ENCODE peak calls at places on chromosome 20, in four cellular contexts. T is RWPE1, M is AG09319, A is bronchial epithelial cell. J is an unnamed sample.

GRCh38 chr20:7693761-7694160 is 246.5 kb downstream of the HAO1 start:
- DNase-seq in T (no peak), M (peak; percentile 16), A (no peak), J (no peak)

GRCh38 chr20:48422242-48422960 is 405.4 kb downstream of the PREX1 start:
- DNase-seq in T (no peak), M (no peak), A (no peak), J (no peak)

GRCh38 chr20:62752671-62753501 is 43.4 kb upstream of the MRGBP start:
- DNase-seq in T (no peak), M (no peak), A (no peak), J (no peak)

GRCh38 chr20:56580226-56580625 is 47.2 kb downstream of the FAM209B start:
- DNase-seq in T (no peak), M (no peak), A (no peak), J (no peak)

GRCh38 chr20:1786496-1786895 is 108.7 kb upstream of the SIRPA start:
- DNase-seq in T (no peak), M (no peak), A (no peak), J (no peak)

GRCh38 chr20:4971064-4971463 is 30.2 kb downstream of the SLC23A2 start:
- DNase-seq in T (no peak), M (no peak), A (no peak), J (no peak)

GRCh38 chr20:50694379-50695143 is 3.2 kb upstream of the RIPOR3 start:
- DNase-seq in T (no peak), M (no peak), A (peak; percentile 51), J (no peak)

GRCh38 chr20:25532971-25533391 is 52.4 kb downstream of the NINL start:
- DNase-seq in T (no peak), M (no peak), A (no peak), J (no peak)

GRCh38 chr20:20407891-20408805 is 40.2 kb downstream of the INSM1 start:
- DNase-seq in T (no peak), M (no peak), A (peak; percentile 15), J (peak; percentile 3)

GRCh38 chr20:51532577-51533191 is 9.8 kb downstream of the NFATC2 start:
- DNase-seq in T (no peak), M (no peak), A (no peak), J (no peak)

GRCh38 chr20:25541676-25542075 is 43.7 kb downstream of the NINL start:
- DNase-seq in T (no peak), M (no peak), A (no peak), J (no peak)

GRCh38 chr20:50221501-50222323 is 31.1 kb downstream of the CEBPB start:
- DNase-seq in T (peak; percentile 95), M (peak; percentile 23), A (peak; percentile 50), J (no peak)

GRCh38 chr20:9344080-9344920 is 170.1 kb upstream of the LAMP5 start:
- DNase-seq in T (no peak), M (peak; percentile 22), A (no peak), J (no peak)

GRCh38 chr20:21232546-21233280 is 70.4 kb upstream of the XRN2 start:
- DNase-seq in T (no peak), M (no peak), A (no peak), J (no peak)

GRCh38 chr20:38537176-38537575 is 43.8 kb upstream of the ADIG start:
- DNase-seq in T (no peak), M (no peak), A (peak; percentile 60), J (no peak)

GRCh38 chr20:53024121-53024520 is 52.0 kb downstream of the TSHZ2 start:
- DNase-seq in T (no peak), M (no peak), A (no peak), J (no peak)

GRCh38 chr20:11429168-11429567 is 488.5 kb upstream of the BTBD3 start:
- DNase-seq in T (no peak), M (no peak), A (peak; percentile 49), J (no peak)

GRCh38 chr20:3632311-3633004 is 30.7 kb downstream of the GFRA4 start:
- DNase-seq in T (no peak), M (no peak), A (no peak), J (no peak)

GRCh38 chr20:54645445-54646155 is 170.2 kb downstream of the DOK5 start:
- DNase-seq in T (no peak), M (no peak), A (no peak), J (no peak)

GRCh38 chr20:3485913-3486312 is 15.1 kb downstream of the ATRN start:
- DNase-seq in T (no peak), M (no peak), A (no peak), J (no peak)

GRCh38 chr20:6767536-6768227 is at the start of gene BMP2:
- DNase-seq in T (peak; percentile 52), M (no peak), A (no peak), J (no peak)

GRCh38 chr20:62227591-62227976 is 7.5 kb upstream of the HRH3 start:
- DNase-seq in T (no peak), M (no peak), A (no peak), J (no peak)

GRCh38 chr20:1830240-1830639 is 65.0 kb upstream of the SIRPA start:
- DNase-seq in T (peak; percentile 98), M (peak; percentile 76), A (peak; percentile 98), J (peak; percentile 56)

GRCh38 chr20:25726357-25726756 is 29.7 kb upstream of the ZNF337 start:
- DNase-seq in T (no peak), M (no peak), A (no peak), J (no peak)

GRCh38 chr20:3922983-3923339 is 33.8 kb downstream of the PANK2 start:
- DNase-seq in T (no peak), M (no peak), A (no peak), J (no peak)

GRCh38 chr20:34215711-34216381 is 25.4 kb upstream of the ASIP start:
- DNase-seq in T (peak; percentile 82), M (peak; percentile 4), A (peak; percentile 38), J (peak; percentile 64)

GRCh38 chr20:62583424-62583920 is 58.8 kb upstream of the SLCO4A1 start:
- DNase-seq in T (no peak), M (no peak), A (no peak), J (no peak)

GRCh38 chr20:35018578-35019371 is 63.1 kb downstream of the MYH7B start:
- DNase-seq in T (no peak), M (no peak), A (no peak), J (no peak)

GRCh38 chr20:20561841-20562240 is 150.6 kb downstream of the RALGAPA2 start:
- DNase-seq in T (no peak), M (no peak), A (no peak), J (no peak)

GRCh38 chr20:3165473-3166337 is 6.0 kb upstream of the FASTKD5 start:
- DNase-seq in T (no peak), M (no peak), A (no peak), J (no peak)

GRCh38 chr20:21902391-21902790 is 196.9 kb downstream of the PAX1 start:
- DNase-seq in T (no peak), M (no peak), A (no peak), J (no peak)

GRCh38 chr20:31751126-31751525 is 12.0 kb downstream of the TPX2 start:
- DNase-seq in T (no peak), M (peak; percentile 86), A (no peak), J (no peak)

GRCh38 chr20:3734111-3734843 is 1.8 kb downstream of the HSPA12B start:
- DNase-seq in T (no peak), M (no peak), A (no peak), J (no peak)

GRCh38 chr20:57459897-57460663 is 64.9 kb downstream of the CTCFL start:
- DNase-seq in T (no peak), M (no peak), A (no peak), J (no peak)

GRCh38 chr20:4829494-4830211 is 107.9 kb downstream of the PRND start:
- DNase-seq in T (no peak), M (no peak), A (no peak), J (no peak)

GRCh38 chr20:62874745-62875344 is 13.2 kb upstream of the TCFL5 start:
- DNase-seq in T (no peak), M (no peak), A (no peak), J (no peak)

GRCh38 chr20:3843490-3843889 is 3.1 kb upstream of the MAVS start:
- DNase-seq in T (peak; percentile 81), M (no peak), A (peak; percentile 49), J (peak; percentile 43)

GRCh38 chr20:45905505-45906079 is 6.4 kb downstream of the PLTP start:
- DNase-seq in T (peak; percentile 95), M (no peak), A (peak; percentile 93), J (peak; percentile 48)

GRCh38 chr20:60030471-60030870 is 72.2 kb downstream of the CDH26 start:
- DNase-seq in T (no peak), M (no peak), A (no peak), J (no peak)